ENCODE peak calls at places on chromosomes 6 and 20, in ten cellular contexts. R is AG20443; I is activated T-helper 9 cell treated with anti-CD3 and anti-CD28 coated beads, Interleukin-2, amount 50 U/mL, for 16 hours; T is myocyte; Z is left cardiac atrium; N is hypothalamus; H is HTR-8/SVneo; X is OCI-LY7; F is C1 segment of cervical spinal cord; E is activated CD8-positive, alpha-beta memory T cell treated with anti-CD3 and anti-CD28 coated beads for 48 hours. A is an unnamed sample.

GRCh38 chr6:121436966-121437756 is 1.7 kb downstream of the GJA1 start:
- DNase-seq in R (peak), I (no peak), T (peak), Z (peak), N (no peak), H (peak), X (no peak), F (no peak), E (no peak), A (peak)

GRCh38 chr6:139497344-139497961 is 123.0 kb upstream of the CITED2 start:
- DNase-seq in R (no peak), I (no peak), T (no peak), Z (no peak), N (no peak), H (no peak), X (no peak), F (no peak), E (no peak), A (no peak)

GRCh38 chr6:118187568-118188164 is 280.6 kb downstream of the SLC35F1 start:
- DNase-seq in R (peak), I (no peak), T (peak), Z (peak), N (no peak), H (no peak), X (no peak), F (no peak), E (no peak), A (no peak)

GRCh38 chr6:143406673-143407072 is 43.8 kb downstream of the ADAT2 start:
- DNase-seq in R (no peak), I (no peak), T (no peak), Z (no peak), N (no peak), H (no peak), X (no peak), F (no peak), E (no peak), A (no peak)

GRCh38 chr6:7723554-7723953 is 2.3 kb upstream of the BMP6 start:
- DNase-seq in R (no peak), I (no peak), T (no peak), Z (no peak), N (no peak), H (no peak), X (no peak), F (no peak), E (no peak), A (no peak)

GRCh38 chr20:32236819-32237218 is 29.1 kb downstream of the POFUT1 start:
- DNase-seq in R (no peak), I (no peak), T (no peak), Z (no peak), N (no peak), H (no peak), X (no peak), F (no peak), E (no peak), A (no peak)

GRCh38 chr6:2116496-2116895 is 128.9 kb downstream of the GMDS start:
- DNase-seq in R (no peak), I (no peak), T (no peak), Z (no peak), N (no peak), H (no peak), X (no peak), F (no peak), E (no peak), A (no peak)

GRCh38 chr6:31468316-31468715 is 29.6 kb upstream of the MICB start:
- DNase-seq in R (no peak), I (no peak), T (peak), Z (no peak), N (no peak), H (no peak), X (no peak), F (no peak), E (no peak), A (no peak)

GRCh38 chr20:10655723-10656122 is 18.1 kb downstream of the JAG1 start:
- DNase-seq in R (no peak), I (no peak), T (no peak), Z (no peak), N (no peak), H (no peak), X (no peak), F (no peak), E (no peak), A (no peak)

GRCh38 chr20:5569021-5569420 is 181.2 kb upstream of the SHLD1 start:
- DNase-seq in R (peak), I (peak), T (peak), Z (no peak), N (no peak), H (peak), X (peak), F (no peak), E (no peak), A (no peak)

GRCh38 chr20:56400001-56400640 is 7.7 kb downstream of the CSTF1 start:
- DNase-seq in R (peak), I (peak), T (peak), Z (peak), N (no peak), H (peak), X (peak), F (no peak), E (no peak), A (no peak)

GRCh38 chr6:54236984-54237383 is 71.3 kb upstream of the TINAG start:
- DNase-seq in R (peak), I (no peak), T (peak), Z (no peak), N (no peak), H (no peak), X (no peak), F (no peak), E (no peak), A (no peak)

GRCh38 chr6:47221565-47221964 is 88.1 kb downstream of the TNFRSF21 start:
- DNase-seq in R (no peak), I (no peak), T (no peak), Z (no peak), N (no peak), H (no peak), X (no peak), F (no peak), E (no peak), A (no peak)

GRCh38 chr6:75934643-75935472 is 137.6 kb downstream of the IMPG1 start:
- DNase-seq in R (peak), I (no peak), T (peak), Z (no peak), N (peak), H (peak), X (peak), F (no peak), E (no peak), A (peak)

GRCh38 chr20:13567663-13568062 is 71.1 kb downstream of the TASP1 start:
- DNase-seq in R (no peak), I (no peak), T (no peak), Z (no peak), N (no peak), H (no peak), X (no peak), F (no peak), E (no peak), A (no peak)

GRCh38 chr6:43284986-43285385 is 13.1 kb upstream of the SLC22A7 start:
- DNase-seq in R (no peak), I (no peak), T (no peak), Z (no peak), N (no peak), H (no peak), X (no peak), F (no peak), E (no peak), A (peak)

GRCh38 chr6:41216616-41217015 is 11.5 kb upstream of the TREML4 start:
- DNase-seq in R (no peak), I (no peak), T (no peak), Z (no peak), N (no peak), H (no peak), X (no peak), F (no peak), E (no peak), A (no peak)

GRCh38 chr20:41145821-41146620 is 8.7 kb downstream of the PLCG1 start:
- DNase-seq in R (no peak), I (no peak), T (no peak), Z (peak), N (no peak), H (no peak), X (peak), F (no peak), E (no peak), A (peak)

GRCh38 chr20:41142914-41143313 is 5.6 kb downstream of the PLCG1 start:
- DNase-seq in R (no peak), I (no peak), T (no peak), Z (no peak), N (no peak), H (no peak), X (peak), F (no peak), E (no peak), A (no peak)

GRCh38 chr6:111724505-111724904 is 118.8 kb upstream of the TRAF3IP2 start:
- DNase-seq in R (no peak), I (no peak), T (no peak), Z (no peak), N (no peak), H (no peak), X (peak), F (no peak), E (no peak), A (no peak)

GRCh38 chr6:120378582-120379220 is 955.6 kb downstream of the TBC1D32 start:
- DNase-seq in R (peak), I (no peak), T (no peak), Z (no peak), N (no peak), H (peak), X (peak), F (no peak), E (no peak), A (no peak)

GRCh38 chr6:24448396-24448795 is 41.0 kb downstream of the GPLD1 start:
- DNase-seq in R (no peak), I (no peak), T (no peak), Z (no peak), N (no peak), H (no peak), X (no peak), F (no peak), E (no peak), A (no peak)

GRCh38 chr20:41048475-41049242 is 20.0 kb downstream of the TOP1 start:
- DNase-seq in R (no peak), I (no peak), T (no peak), Z (no peak), N (no peak), H (no peak), X (peak), F (no peak), E (no peak), A (no peak)

GRCh38 chr6:36124881-36125280 is 5.4 kb upstream of the MAPK13 start:
- DNase-seq in R (no peak), I (no peak), T (no peak), Z (no peak), N (no peak), H (no peak), X (no peak), F (no peak), E (no peak), A (no peak)

GRCh38 chr6:123393333-123393732 is 243.4 kb downstream of the TRDN start:
- DNase-seq in R (peak), I (no peak), T (peak), Z (no peak), N (no peak), H (no peak), X (peak), F (no peak), E (no peak), A (no peak)

GRCh38 chr6:74369556-74369993 is 673.6 kb downstream of the CD109 start:
- DNase-seq in R (no peak), I (no peak), T (no peak), Z (no peak), N (no peak), H (no peak), X (no peak), F (no peak), E (no peak), A (no peak)

GRCh38 chr20:50493881-50494253 is 16.3 kb upstream of the PTPN1 start:
- DNase-seq in R (no peak), I (no peak), T (no peak), Z (no peak), N (no peak), H (no peak), X (no peak), F (no peak), E (no peak), A (no peak)

A was measured in left ventricle myocardium superior.